ENCODE peak calls at places on chromosome 19, in eight cellular contexts. V is fibroblast of mammary gland; X is heart left ventricle; E is CD8-positive, alpha-beta T cell; R is transverse colon; P is heart right ventricle; J is fibroblast of pulmonary artery; O is GM12865. L is an unnamed sample.

GRCh38 chr19:10189631-10190425 is 4.9 kb downstream of the DNMT1 start:
- DNase-seq in V (peak), X (no peak), E (no peak), R (no peak), P (no peak), J (no peak), O (no peak), L (peak)

GRCh38 chr19:10372698-10373097 is 7.7 kb downstream of the TYK2 start:
- DNase-seq in V (no peak), X (no peak), E (no peak), R (no peak), P (no peak), J (no peak), O (no peak), L (no peak)

GRCh38 chr19:30781519-30781918 is 409.3 kb downstream of the ZNF536 start:
- DNase-seq in V (peak), X (no peak), E (no peak), R (no peak), P (peak), J (no peak), O (no peak), L (peak)

GRCh38 chr19:50460161-50460765 is 16.0 kb upstream of the EMC10 start:
- DNase-seq in V (peak), X (no peak), E (no peak), R (no peak), P (no peak), J (peak), O (peak), L (peak)

GRCh38 chr19:43504426-43505185 is at the start of gene PHLDB3:
- DNase-seq in V (no peak), X (peak), E (peak), R (peak), P (peak), J (no peak), O (peak), L (peak)

GRCh38 chr19:15091918-15092753 is 10.1 kb downstream of the OR1I1 start:
- DNase-seq in V (peak), X (no peak), E (peak), R (no peak), P (peak), J (peak), O (peak), L (peak)

GRCh38 chr19:13014101-13014920 is 19.0 kb downstream of the NFIX start:
- DNase-seq in V (peak), X (no peak), E (no peak), R (no peak), P (no peak), J (peak), O (no peak), L (peak)

GRCh38 chr19:15937771-15938170 is 3.4 kb upstream of the CYP4F11 start:
- DNase-seq in V (no peak), X (no peak), E (no peak), R (no peak), P (no peak), J (no peak), O (no peak), L (no peak)

GRCh38 chr19:48964205-48965032 is 690 bp upstream of the FTL start:
- DNase-seq in V (peak), X (no peak), E (no peak), R (peak), P (no peak), J (peak), O (no peak), L (peak)

GRCh38 chr19:43765109-43765876 is 10.5 kb upstream of the SMG9 start:
- DNase-seq in V (peak), X (no peak), E (peak), R (peak), P (peak), J (peak), O (peak), L (peak)

GRCh38 chr19:9342610-9343304 is 18.8 kb downstream of the ZNF559 start:
- DNase-seq in V (no peak), X (no peak), E (no peak), R (no peak), P (no peak), J (peak), O (no peak), L (no peak)

GRCh38 chr19:1068111-1069001 is 1.4 kb downstream of the ARHGAP45 start:
- DNase-seq in V (no peak), X (peak), E (peak), R (peak), P (peak), J (no peak), O (peak), L (no peak)

GRCh38 chr19:33609353-33609752 is 12.4 kb upstream of the CHST8 start:
- DNase-seq in V (no peak), X (no peak), E (no peak), R (no peak), P (no peak), J (no peak), O (no peak), L (no peak)

GRCh38 chr19:18192673-18193387 is at the start of gene MPV17L2:
- DNase-seq in V (peak), X (peak), E (peak), R (peak), P (peak), J (peak), O (peak), L (peak)

GRCh38 chr19:18190278-18190677 is 2.7 kb upstream of the MPV17L2 start:
- DNase-seq in V (no peak), X (no peak), E (no peak), R (no peak), P (no peak), J (no peak), O (no peak), L (no peak)

GRCh38 chr19:18194208-18194530 is 1.2 kb downstream of the MPV17L2 start:
- DNase-seq in V (no peak), X (no peak), E (no peak), R (no peak), P (no peak), J (no peak), O (no peak), L (no peak)

GRCh38 chr19:18193388-18194207 is 580 bp downstream of the MPV17L2 start:
- DNase-seq in V (peak), X (no peak), E (no peak), R (no peak), P (no peak), J (no peak), O (no peak), L (no peak)

DNA sequence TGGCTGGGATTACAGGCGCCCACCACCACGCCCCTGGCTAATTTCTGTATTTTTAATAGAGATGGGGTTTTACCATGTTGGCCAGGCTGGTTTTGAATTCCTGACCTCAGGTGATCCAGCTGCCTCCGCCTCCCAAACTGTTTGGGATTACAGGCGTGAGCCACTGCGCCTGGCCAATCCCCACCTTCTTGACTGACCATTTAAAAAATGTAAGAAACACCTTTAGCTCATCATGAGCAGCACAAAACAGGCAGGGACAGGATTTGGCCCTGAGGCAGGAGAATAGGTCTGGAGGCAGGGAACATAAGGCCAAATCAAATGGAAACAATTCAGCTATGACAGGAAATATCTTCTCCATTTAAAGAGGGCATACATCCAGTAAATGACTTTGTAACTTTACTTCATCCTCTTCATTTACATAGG is 1.4 kb upstream of the MPV17L2 start:
- DNase-seq in V (no peak), X (no peak), E (no peak), R (peak), P (no peak), J (no peak), O (no peak), L (no peak)
- H3K4me3 ChIP-seq in V (peak), X (no peak), E (no peak), R (no peak), P (no peak), J (peak), O (peak), L (peak)

GRCh38 chr19:34677386-34678084 is at the start of gene ZNF302:
- DNase-seq in V (peak), X (peak), E (peak), R (peak), P (peak), J (peak), O (peak), L (peak)

GRCh38 chr19:34675919-34676318 is 1.0 kb downstream of the SCGB2B2 start:
- DNase-seq in V (no peak), X (no peak), E (no peak), R (no peak), P (no peak), J (no peak), O (no peak), L (no peak)

GRCh38 chr19:34678421-34678820 is 943 bp downstream of the ZNF302 start:
- DNase-seq in V (no peak), X (no peak), E (no peak), R (no peak), P (no peak), J (no peak), O (no peak), L (no peak)

GRCh38 chr19:34678085-34678412 is 571 bp downstream of the ZNF302 start:
- DNase-seq in V (no peak), X (no peak), E (no peak), R (no peak), P (no peak), J (no peak), O (no peak), L (no peak)

GRCh38 chr19:34676697-34677385 is at the start of gene SCGB2B2:
- DNase-seq in V (no peak), X (peak), E (peak), R (no peak), P (no peak), J (no peak), O (peak), L (no peak)
- TF ChIP-seq CTCF in V (no peak), X (no peak), E (no peak), R (peak), P (no peak), J (no peak), O (peak), L (no peak)

GRCh38 chr19:11617207-11618062 is 20.2 kb downstream of the ZNF627 start:
- DNase-seq in V (peak), X (no peak), E (no peak), R (no peak), P (no peak), J (no peak), O (no peak), L (no peak)
- H3K4me3 ChIP-seq in V (no peak), X (no peak), E (peak), R (no peak), P (no peak), J (no peak), O (no peak), L (no peak)

GRCh38 chr19:42079276-42079669 is 3.3 kb downstream of the ZNF574 start:
- DNase-seq in V (no peak), X (no peak), E (no peak), R (no peak), P (no peak), J (no peak), O (no peak), L (no peak)

GRCh38 chr19:42079886-42080763 is 4.2 kb downstream of the ZNF574 start:
- DNase-seq in V (no peak), X (no peak), E (no peak), R (no peak), P (no peak), J (no peak), O (no peak), L (no peak)

GRCh38 chr19:42080764-42081375 is 4.9 kb downstream of the ZNF574 start:
- DNase-seq in V (no peak), X (no peak), E (no peak), R (no peak), P (no peak), J (no peak), O (no peak), L (no peak)

GRCh38 chr19:42083537-42083936 is 7.6 kb downstream of the ZNF574 start:
- DNase-seq in V (no peak), X (no peak), E (no peak), R (no peak), P (no peak), J (no peak), O (no peak), L (no peak)

GRCh38 chr19:42081584-42082258 is 5.8 kb downstream of the ZNF574 start:
- DNase-seq in V (peak), X (no peak), E (no peak), R (no peak), P (no peak), J (peak), O (peak), L (peak)
- TF ChIP-seq CTCF in V (peak), X (peak), E (peak), R (peak), P (peak), J (peak), O (peak), L (peak)

GRCh38 chr19:3057275-3057714 is 5.0 kb downstream of the TLE5 start:
- DNase-seq in V (peak), X (peak), E (no peak), R (peak), P (peak), J (peak), O (no peak), L (peak)
- H3K4me3 ChIP-seq in V (no peak), X (no peak), E (no peak), R (no peak), P (no peak), J (no peak), O (no peak), L (no peak)

GRCh38 chr19:47225746-47226425 is 5.1 kb downstream of the BBC3 start:
- DNase-seq in V (peak), X (peak), E (peak), R (peak), P (peak), J (peak), O (peak), L (peak)
- TF ChIP-seq CTCF in V (no peak), X (peak), E (peak), R (peak), P (peak), J (no peak), O (peak), L (peak)

GRCh38 chr19:6216236-6216995 is 63.4 kb downstream of the MLLT1 start:
- DNase-seq in V (no peak), X (no peak), E (no peak), R (no peak), P (peak), J (no peak), O (no peak), L (no peak)
- H3K4me3 ChIP-seq in V (no peak), X (no peak), E (no peak), R (no peak), P (no peak), J (no peak), O (no peak), L (no peak)

DNA sequence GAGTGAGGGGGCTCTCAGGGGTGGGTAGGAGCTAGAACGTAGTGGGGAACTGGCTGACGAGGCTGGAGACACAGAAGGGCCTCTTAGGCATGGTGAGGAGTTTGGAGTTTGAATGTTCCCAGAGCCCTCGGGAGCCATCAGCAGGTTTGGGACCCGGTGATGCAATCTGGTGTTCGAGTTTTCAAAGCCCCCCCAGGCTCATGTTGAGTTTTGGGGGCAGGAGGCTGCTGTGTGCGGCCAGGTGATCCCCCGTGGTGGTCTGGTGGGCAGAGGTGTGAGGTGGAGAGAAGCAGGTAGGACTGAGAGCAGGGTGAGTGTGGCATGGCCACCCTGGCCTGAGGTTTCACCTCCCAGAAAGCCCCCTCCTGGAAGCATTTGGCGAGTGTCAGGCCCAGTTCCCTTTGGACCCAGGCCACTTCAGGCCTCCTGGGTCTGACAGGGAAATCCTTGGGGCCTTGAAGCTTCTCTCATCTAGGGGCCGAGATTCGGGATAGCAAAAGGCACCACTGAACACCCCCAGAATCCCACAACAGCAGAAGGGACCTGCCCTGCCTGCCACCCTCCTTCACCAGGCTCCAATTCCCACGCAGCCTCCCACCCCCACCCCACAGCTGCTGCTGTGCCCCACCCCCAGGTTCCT is 1.2 kb downstream of the YJEFN3 start:
- DNase-seq in V (no peak), X (no peak), E (no peak), R (no peak), P (no peak), J (no peak), O (no peak), L (no peak)
- TF ChIP-seq CTCF in V (no peak), X (no peak), E (no peak), R (no peak), P (no peak), J (no peak), O (no peak), L (no peak)